ENCODE peak calls at places on chromosomes 2 and 18, in four cellular contexts. One of them, this sample, is unnamed.

GRCh38 chr2:71618327-71619113 is 165.2 kb downstream of the DYSF start:
- DNase-seq in H1: peak
- DNase-seq in GM12878: no peak
- DNase-seq in HepG2: no peak
- DNase-seq in this sample: no peak

GRCh38 chr18:60446821-60447220 is 74.2 kb upstream of the MC4R start:
- DNase-seq in H1: no peak
- DNase-seq in GM12878: no peak
- DNase-seq in HepG2: no peak
- DNase-seq in this sample: no peak

GRCh38 chr2:54669677-54670484 is 53.6 kb upstream of the EML6 start:
- DNase-seq in H1: no peak
- DNase-seq in GM12878: no peak
- DNase-seq in HepG2: peak
- DNase-seq in this sample: no peak

GRCh38 chr2:21501344-21502027 is 377.7 kb downstream of the TDRD15 start:
- DNase-seq in H1: no peak
- DNase-seq in GM12878: no peak
- DNase-seq in HepG2: no peak
- DNase-seq in this sample: no peak

GRCh38 chr18:2173464-2173863 is 397.8 kb downstream of the METTL4 start:
- DNase-seq in H1: no peak
- DNase-seq in GM12878: no peak
- DNase-seq in HepG2: no peak
- DNase-seq in this sample: no peak

GRCh38 chr18:55477537-55478300 is 110.3 kb downstream of the TCF4 start:
- DNase-seq in H1: no peak
- DNase-seq in GM12878: peak
- DNase-seq in HepG2: no peak
- DNase-seq in this sample: no peak

GRCh38 chr18:69941183-69941582 is 6.5 kb downstream of the CD226 start:
- DNase-seq in H1: no peak
- DNase-seq in GM12878: no peak
- DNase-seq in HepG2: no peak
- DNase-seq in this sample: no peak

GRCh38 chr2:1995987-1996386 is 251.7 kb upstream of the PXDN start:
- DNase-seq in H1: no peak
- DNase-seq in GM12878: no peak
- DNase-seq in HepG2: no peak
- DNase-seq in this sample: no peak

GRCh38 chr2:201890447-201890846 is 84.1 kb downstream of the CDK15 start:
- DNase-seq in H1: no peak
- DNase-seq in GM12878: no peak
- DNase-seq in HepG2: no peak
- DNase-seq in this sample: no peak

GRCh38 chr18:59634096-59634495 is 63.1 kb downstream of the CCBE1 start:
- DNase-seq in H1: no peak
- DNase-seq in GM12878: no peak
- DNase-seq in HepG2: no peak
- DNase-seq in this sample: no peak

GRCh38 chr18:44777429-44778192 is 96.9 kb downstream of the SETBP1 start:
- DNase-seq in H1: no peak
- DNase-seq in GM12878: no peak
- DNase-seq in HepG2: no peak
- DNase-seq in this sample: no peak

GRCh38 chr18:76256897-76257500 is 238.0 kb downstream of the ZNF516 start:
- DNase-seq in H1: no peak
- DNase-seq in GM12878: no peak
- DNase-seq in HepG2: peak
- DNase-seq in this sample: peak

GRCh38 chr2:195645413-195645812 is 11.6 kb upstream of the SLC39A10 start:
- DNase-seq in H1: no peak
- DNase-seq in GM12878: no peak
- DNase-seq in HepG2: no peak
- DNase-seq in this sample: no peak

GRCh38 chr2:8640498-8640897 is 41.4 kb upstream of the ID2 start:
- DNase-seq in H1: no peak
- DNase-seq in GM12878: no peak
- DNase-seq in HepG2: no peak
- DNase-seq in this sample: no peak

GRCh38 chr18:54426085-54426665 is 68.5 kb downstream of the C18orf54 start:
- DNase-seq in H1: no peak
- DNase-seq in GM12878: no peak
- DNase-seq in HepG2: no peak
- DNase-seq in this sample: no peak

GRCh38 chr2:84963692-84964405 is 7.1 kb upstream of the KCMF1 start:
- DNase-seq in H1: no peak
- DNase-seq in GM12878: no peak
- DNase-seq in HepG2: peak
- DNase-seq in this sample: no peak

GRCh38 chr18:53004798-53005197 is 664.8 kb downstream of the DCC start:
- DNase-seq in H1: no peak
- DNase-seq in GM12878: no peak
- DNase-seq in HepG2: no peak
- DNase-seq in this sample: no peak

GRCh38 chr2:5991305-5991968 is 299.3 kb downstream of the SOX11 start:
- DNase-seq in H1: no peak
- DNase-seq in GM12878: no peak
- DNase-seq in HepG2: no peak
- DNase-seq in this sample: no peak
- TF ChIP-seq SUZ12 in H1: no peak
- TF ChIP-seq SUZ12 in GM12878: no peak
- TF ChIP-seq SUZ12 in HepG2: no peak
- TF ChIP-seq SUZ12 in this sample: no peak

DNA sequence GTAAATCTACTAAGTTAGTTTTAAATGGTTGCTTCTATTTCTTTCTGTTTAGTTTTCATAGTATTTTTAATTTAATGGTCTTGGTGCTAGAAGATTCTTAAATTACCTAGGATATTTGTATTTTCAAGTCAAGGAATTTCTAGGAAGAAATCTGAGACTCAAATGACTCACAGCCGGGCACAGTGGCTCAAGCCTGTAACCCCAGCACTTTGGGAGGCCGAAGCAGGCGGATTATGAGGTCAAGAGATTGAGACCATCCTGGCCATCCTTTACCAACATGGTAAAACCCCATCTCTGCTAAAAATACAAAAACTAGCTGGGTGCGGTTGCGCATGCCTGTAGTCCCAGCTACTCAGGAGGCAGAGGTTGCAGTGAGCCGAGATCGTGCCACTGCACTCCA is 95.5 kb downstream of the C2orf74 start:
- DNase-seq in H1: no peak
- DNase-seq in GM12878: no peak
- DNase-seq in HepG2: no peak
- DNase-seq in this sample: no peak
- TF ChIP-seq SP1 in H1: no peak
- TF ChIP-seq SP1 in GM12878: no peak
- TF ChIP-seq SP1 in HepG2: no peak
- TF ChIP-seq SP1 in this sample: no peak

GRCh38 chr2:156598563-156598962 is 162.4 kb downstream of the GPD2 start:
- DNase-seq in H1: no peak
- DNase-seq in GM12878: no peak
- DNase-seq in HepG2: no peak
- DNase-seq in this sample: no peak
- TF ChIP-seq SUZ12 in H1: no peak
- TF ChIP-seq SUZ12 in GM12878: no peak
- TF ChIP-seq SUZ12 in HepG2: no peak
- TF ChIP-seq SUZ12 in this sample: no peak

GRCh38 chr18:23498877-23499570 is 4.3 kb upstream of the RMC1 start:
- DNase-seq in H1: peak
- DNase-seq in GM12878: no peak
- DNase-seq in HepG2: peak
- DNase-seq in this sample: peak
- TF ChIP-seq SP1 in H1: no peak
- TF ChIP-seq SP1 in GM12878: no peak
- TF ChIP-seq SP1 in HepG2: no peak
- TF ChIP-seq SP1 in this sample: no peak

This sample was measured in HEK293T.